ENCODE peak calls at places on chromosome 1, in ten cellular contexts. X is GM12891, U is sigmoid colon, W is HCT116, C is breast epithelium, O is HL-60, L is transverse colon, N is GM23338, R is SK-N-MC, M is stomach. K is an unnamed sample.
A peak's percentile ranks its signal among the peaks of the same experiment; 100 is the strongest.

GRCh38 chr1:187010571-187011309 is 182.0 kb downstream of the PLA2G4A start:
- DNase-seq in X (no peak), U (no peak), W (no peak), C (no peak), O (no peak), L (no peak), N (no peak), R (no peak), M (no peak), K (no peak)

GRCh38 chr1:60589916-60590315 is 492.4 kb upstream of the NFIA start:
- DNase-seq in X (no peak), U (no peak), W (no peak), C (no peak), O (no peak), L (no peak), N (no peak), R (no peak), M (no peak), K (no peak)

GRCh38 chr1:223745731-223746130 is 33.4 kb downstream of the CAPN2 start:
- DNase-seq in X (no peak), U (no peak), W (no peak), C (no peak), O (no peak), L (no peak), N (no peak), R (no peak), M (no peak), K (no peak)

GRCh38 chr1:4210043-4210442 is 310.0 kb upstream of the C1orf174 start:
- DNase-seq in X (no peak), U (no peak), W (no peak), C (no peak), O (no peak), L (no peak), N (no peak), R (no peak), M (no peak), K (no peak)

GRCh38 chr1:221101792-221102191 is 222.5 kb downstream of the HLX start:
- DNase-seq in X (no peak), U (no peak), W (no peak), C (no peak), O (no peak), L (no peak), N (no peak), R (no peak), M (no peak), K (no peak)

GRCh38 chr1:184021666-184022198 is 15.8 kb downstream of the COLGALT2 start:
- DNase-seq in X (no peak), U (no peak), W (no peak), C (no peak), O (no peak), L (no peak), N (no peak), R (no peak), M (no peak), K (no peak)

GRCh38 chr1:11654571-11655262 is at the start of gene FBXO44:
- DNase-seq in X (peak; percentile 81), U (peak; percentile 77), W (no peak), C (peak; percentile 64), O (no peak), L (peak; percentile 78), N (peak; percentile 91), R (no peak), M (peak; percentile 80), K (peak; percentile 74)

GRCh38 chr1:196577386-196577785 is 30.9 kb downstream of the KCNT2 start:
- DNase-seq in X (no peak), U (no peak), W (no peak), C (no peak), O (no peak), L (no peak), N (peak; percentile 64), R (no peak), M (no peak), K (no peak)

GRCh38 chr1:114258074-114258473 is 104.4 kb upstream of the SYT6 start:
- DNase-seq in X (no peak), U (no peak), W (no peak), C (no peak), O (no peak), L (no peak), N (no peak), R (no peak), M (no peak), K (no peak)

GRCh38 chr1:157134442-157134841 is 3.8 kb downstream of the ETV3 start:
- DNase-seq in X (no peak), U (no peak), W (no peak), C (no peak), O (no peak), L (no peak), N (no peak), R (no peak), M (no peak), K (no peak)

DNA sequence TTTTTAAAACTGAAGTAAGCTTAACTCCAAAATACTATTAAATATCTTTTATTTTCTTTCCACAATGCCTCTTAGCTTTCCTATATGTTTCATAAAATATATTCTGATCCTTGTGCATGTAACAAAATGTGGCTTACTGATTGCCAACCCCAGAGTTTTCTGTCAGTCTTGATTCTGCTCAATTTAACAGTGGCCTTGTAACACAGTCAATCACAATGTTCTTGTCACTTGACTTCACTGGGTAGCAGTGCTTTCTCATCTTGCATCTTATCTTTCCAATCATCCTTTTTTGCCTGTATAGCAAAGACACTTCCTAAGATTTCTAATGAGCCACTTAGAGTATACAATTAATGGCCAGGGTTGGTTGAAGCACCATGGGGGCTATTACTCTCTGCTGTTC is 19.9 kb upstream of the BRINP3 start:
- DNase-seq in X (no peak), U (no peak), W (no peak), C (no peak), O (no peak), L (no peak), N (no peak), R (no peak), M (no peak), K (no peak)
- TF ChIP-seq POLR2AphosphoS5 in X (no peak), U (no peak), W (no peak), C (no peak), O (no peak), L (no peak), N (no peak), R (no peak), M (no peak), K (no peak)

DNA sequence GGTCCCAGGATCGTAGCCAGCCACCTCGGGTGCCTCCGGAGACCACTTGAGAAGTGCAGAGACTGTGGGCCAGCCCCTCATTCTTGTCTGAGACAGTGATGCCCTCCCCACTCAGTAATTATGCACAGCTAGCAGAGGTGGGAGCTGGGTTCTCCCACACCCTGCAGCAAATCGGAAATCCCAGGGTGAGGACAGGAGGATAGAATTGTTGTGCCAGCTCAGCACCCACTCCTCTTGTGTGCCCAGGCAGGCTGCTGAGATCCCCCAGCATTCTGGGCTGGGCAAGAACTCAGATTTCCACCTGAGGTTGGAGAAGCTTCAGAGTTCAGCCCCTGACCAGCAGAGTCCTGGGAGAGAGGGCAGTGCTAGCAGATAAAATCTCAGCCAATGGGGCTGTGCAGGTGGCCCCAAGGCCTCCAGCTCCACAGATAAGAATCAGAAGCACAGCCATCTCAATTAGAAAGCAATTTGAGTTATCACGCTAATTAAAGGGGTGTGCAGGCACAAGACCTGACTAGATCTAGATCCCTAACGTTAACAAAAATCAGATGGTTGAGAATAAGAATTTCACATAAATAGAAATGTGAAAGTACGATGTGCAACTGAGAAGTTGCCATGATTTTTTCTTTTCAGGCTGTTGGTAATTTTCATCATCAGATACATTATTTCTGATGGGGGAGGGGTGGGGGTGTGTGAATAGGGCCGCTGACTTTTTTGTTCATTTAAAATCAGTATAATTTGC is 45.5 kb upstream of the IRF2BP2 start:
- DNase-seq in X (no peak), U (no peak), W (no peak), C (no peak), O (no peak), L (no peak), N (peak; percentile 10), R (no peak), M (no peak), K (no peak)
- TF ChIP-seq POLR2AphosphoS5 in X (no peak), U (no peak), W (no peak), C (no peak), O (no peak), L (no peak), N (no peak), R (no peak), M (no peak), K (no peak)

DNA sequence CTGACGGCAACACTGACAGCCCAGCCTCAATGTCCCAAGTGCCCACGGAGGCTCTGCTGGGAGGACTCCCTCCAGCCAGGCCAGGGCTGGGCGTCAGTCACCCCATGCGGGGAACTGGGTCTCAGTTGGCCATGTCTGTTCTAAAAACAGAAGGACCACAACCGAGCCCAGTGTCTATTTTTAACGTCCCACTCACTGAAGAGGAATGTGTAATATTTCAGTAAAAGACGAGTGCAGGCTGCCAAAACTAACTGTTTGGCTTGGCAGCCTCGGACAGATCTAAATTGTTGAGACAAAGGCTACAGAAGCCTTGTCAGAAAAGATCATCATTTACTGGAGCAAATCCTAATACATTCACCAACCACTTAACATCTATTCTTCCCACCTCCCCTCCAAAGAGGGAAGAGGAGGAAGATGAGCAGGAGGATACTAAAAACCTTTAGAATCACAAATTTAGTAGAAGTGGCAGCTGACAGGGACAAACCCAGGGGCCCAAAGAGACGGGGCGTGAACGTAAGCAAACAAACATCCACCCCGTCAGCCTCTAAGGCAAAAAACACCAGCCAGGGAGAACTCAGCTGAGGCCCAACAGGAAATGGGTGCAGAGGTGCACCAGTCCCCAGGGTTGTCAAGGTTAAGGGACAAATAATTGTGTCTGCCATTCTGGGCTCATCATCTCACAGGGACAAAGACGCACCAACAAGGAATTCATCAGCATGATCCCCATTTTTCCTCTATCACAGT is 18.7 kb downstream of the C1orf198 start:
- DNase-seq in X (no peak), U (peak; percentile 84), W (no peak), C (peak; percentile 62), O (no peak), L (no peak), N (no peak), R (no peak), M (no peak), K (no peak)
- TF ChIP-seq POLR2AphosphoS5 in X (no peak), U (peak; percentile 53), W (no peak), C (peak; percentile 58), O (no peak), L (peak; percentile 46), N (no peak), R (no peak), M (no peak), K (no peak)

DNA sequence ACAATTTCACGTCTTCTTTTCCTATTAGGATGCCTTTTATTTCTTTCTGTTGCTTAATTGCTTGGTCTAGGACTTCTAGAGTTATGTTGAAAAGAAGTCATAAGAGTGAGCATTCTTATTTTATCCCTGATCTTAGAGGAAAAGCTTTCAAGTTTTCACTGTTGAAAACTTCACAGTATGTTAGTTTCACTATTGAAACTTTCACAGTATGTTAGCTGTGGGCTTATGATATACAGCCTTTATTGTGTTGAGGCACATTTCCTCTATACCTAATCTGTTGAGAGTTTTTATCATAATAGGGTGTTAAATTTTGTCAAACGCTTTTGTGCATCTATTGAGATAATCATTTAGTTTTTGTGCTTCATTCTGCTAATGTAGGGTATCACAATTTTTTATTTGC is 227.1 kb downstream of the LHX8 start:
- DNase-seq in X (no peak), U (no peak), W (no peak), C (no peak), O (no peak), L (no peak), N (no peak), R (no peak), M (no peak), K (no peak)
- TF ChIP-seq POLR2AphosphoS5 in X (no peak), U (no peak), W (no peak), C (no peak), O (no peak), L (no peak), N (no peak), R (no peak), M (no peak), K (no peak)

GRCh38 chr1:94648225-94649007 is 106.9 kb upstream of the F3 start:
- DNase-seq in X (no peak), U (peak; percentile 95), W (no peak), C (peak; percentile 89), O (no peak), L (peak; percentile 56), N (no peak), R (no peak), M (peak; percentile 68), K (no peak)
- TF ChIP-seq POLR2AphosphoS5 in X (no peak), U (peak; percentile 83), W (no peak), C (peak; percentile 55), O (no peak), L (no peak), N (no peak), R (no peak), M (peak; percentile 94), K (no peak)